ENCODE peak calls at places on chromosomes 6 and 20, in four cellular contexts. I, K, H and L are unnamed samples.

GRCh38 chr6:76381612-76382011 is 309.1 kb upstream of the IMPG1 start:
- DNase-seq in I (no peak), K (no peak), H (no peak), L (no peak)

GRCh38 chr20:23086056-23086551 is at the start of gene CD93:
- DNase-seq in I (peak), K (no peak), H (peak), L (no peak)

GRCh38 chr20:5657190-5657872 is 92.9 kb upstream of the SHLD1 start:
- DNase-seq in I (peak), K (peak), H (no peak), L (peak)

GRCh38 chr6:167005350-167006159 is 6.4 kb downstream of the CEP43 start:
- DNase-seq in I (no peak), K (peak), H (no peak), L (no peak)

GRCh38 chr6:112563368-112563767 is 216.2 kb downstream of the RFPL4B start:
- DNase-seq in I (peak), K (no peak), H (no peak), L (peak)

GRCh38 chr20:57474816-57475215 is 50.1 kb downstream of the CTCFL start:
- DNase-seq in I (no peak), K (no peak), H (no peak), L (no peak)

GRCh38 chr6:73610444-73611275 is 43.1 kb downstream of the SLC17A5 start:
- DNase-seq in I (peak), K (no peak), H (no peak), L (peak)

GRCh38 chr6:35728663-35729348 is 8.0 kb upstream of the ARMC12 start:
- DNase-seq in I (no peak), K (peak), H (peak), L (no peak)

GRCh38 chr6:1787894-1788293 is 178.2 kb downstream of the FOXC1 start:
- DNase-seq in I (peak), K (peak), H (no peak), L (no peak)

DNA sequence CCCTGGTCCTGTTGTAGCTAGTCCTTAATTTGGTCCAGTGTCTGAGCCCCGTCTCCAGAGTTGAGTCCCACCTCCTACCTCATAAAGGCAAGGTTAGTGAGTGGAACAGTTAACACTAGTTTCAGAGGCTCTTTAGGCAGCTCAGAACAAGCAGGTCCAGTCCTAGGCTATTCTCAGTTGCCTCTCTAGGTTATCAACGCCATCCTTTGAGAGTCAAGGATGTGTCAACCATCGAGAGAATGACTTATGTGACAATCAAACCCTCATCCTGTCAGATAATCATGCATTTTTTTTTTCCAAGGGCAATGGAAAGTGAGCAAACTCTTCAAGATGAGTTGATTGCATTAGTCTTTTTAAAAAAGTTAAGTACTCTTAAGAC is 64.0 kb upstream of the TXNDC5 start:
- DNase-seq in I (no peak), K (no peak), H (no peak), L (no peak)
- H3K4me3 ChIP-seq in I (no peak), K (no peak), H (no peak), L (no peak)

DNA sequence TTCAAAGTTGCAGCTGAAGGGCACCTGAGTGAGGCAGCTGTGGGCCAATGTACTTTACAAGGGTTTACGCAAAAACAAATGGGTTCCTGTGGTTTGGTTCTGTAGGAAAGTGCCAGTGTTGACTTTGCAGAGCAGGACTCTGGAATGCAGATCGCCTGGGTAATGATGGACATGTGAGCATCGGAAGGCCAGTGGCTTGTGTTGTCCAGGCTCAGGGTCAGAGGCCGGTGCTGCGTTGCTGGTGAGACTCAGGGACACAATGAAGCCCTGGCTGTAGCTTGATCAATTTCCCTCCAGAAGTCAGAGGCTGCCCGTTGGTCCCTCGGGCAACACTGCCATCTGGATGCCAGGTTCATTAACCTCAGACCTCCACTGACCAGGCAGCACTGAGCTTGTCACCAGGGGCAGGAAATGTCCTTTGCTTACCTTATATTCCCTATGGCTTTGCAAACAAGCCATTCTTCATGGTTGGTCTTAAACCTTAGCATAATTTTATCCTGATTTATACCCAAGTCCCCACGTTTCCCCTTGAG is 753.4 kb downstream of the QKI start:
- DNase-seq in I (no peak), K (no peak), H (no peak), L (no peak)
- TF ChIP-seq CTCF in I (no peak), K (no peak), H (no peak), L (no peak)

DNA sequence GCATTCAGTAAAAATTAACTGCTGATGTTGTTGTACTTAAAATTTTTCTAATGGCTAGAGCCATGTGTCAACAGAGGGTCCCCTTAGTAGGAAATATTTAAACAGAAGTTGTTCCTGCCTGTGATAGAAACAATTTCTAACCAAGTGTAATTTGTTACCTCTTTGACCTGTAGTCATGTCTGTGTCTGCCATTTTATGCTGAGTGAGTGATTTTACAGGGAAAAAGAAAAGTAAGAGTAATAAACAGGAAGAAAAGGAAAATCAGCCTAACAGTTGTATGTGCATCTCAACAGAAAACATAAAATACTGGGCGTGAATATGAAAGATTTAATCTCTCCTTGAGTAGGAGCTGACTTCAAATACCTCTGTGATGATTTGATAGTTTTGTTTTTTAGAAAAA is 172.0 kb downstream of the FARS2 start:
- DNase-seq in I (no peak), K (no peak), H (no peak), L (no peak)
- H3K4me3 ChIP-seq in I (no peak), K (no peak), H (no peak), L (no peak)

GRCh38 chr20:62567246-62568044 is 74.9 kb upstream of the SLCO4A1 start:
- DNase-seq in I (no peak), K (no peak), H (no peak), L (no peak)
- TF ChIP-seq CTCF in I (no peak), K (no peak), H (no peak), L (no peak)